ENCODE peak calls at places on chromosomes 12 and 14, in nine cellular contexts. One of them, this sample, is unnamed.

GRCh38 chr14:72610096-72610830 is 283.6 kb downstream of the DPF3 start:
- DNase-seq in psoas muscle: no peak
- DNase-seq in heart left ventricle: no peak
- DNase-seq in Peyer's patch: no peak
- DNase-seq in IMR-90: no peak
- DNase-seq in lung: no peak
- DNase-seq in left lung: no peak
- DNase-seq in neural progenitor cell: no peak
- DNase-seq in A549: no peak
- DNase-seq in this sample: no peak

GRCh38 chr12:46546634-46547273 is 174.2 kb upstream of the SLC38A2 start:
- DNase-seq in A549: no peak
- DNase-seq in lung: no peak
- DNase-seq in Peyer's patch: no peak
- DNase-seq in neural progenitor cell: no peak
- DNase-seq in left lung: no peak
- DNase-seq in IMR-90: peak
- DNase-seq in heart left ventricle: no peak
- DNase-seq in psoas muscle: no peak
- DNase-seq in this sample: no peak

GRCh38 chr12:95143784-95144205 is 70.4 kb upstream of the NR2C1 start:
- DNase-seq in neural progenitor cell: no peak
- DNase-seq in heart left ventricle: no peak
- DNase-seq in IMR-90: peak
- DNase-seq in A549: no peak
- DNase-seq in lung: no peak
- DNase-seq in psoas muscle: no peak
- DNase-seq in Peyer's patch: no peak
- DNase-seq in left lung: no peak
- DNase-seq in this sample: no peak

GRCh38 chr12:3363608-3364007 is 127.4 kb upstream of the PRMT8 start:
- DNase-seq in neural progenitor cell: no peak
- DNase-seq in Peyer's patch: no peak
- DNase-seq in heart left ventricle: peak
- DNase-seq in IMR-90: no peak
- DNase-seq in lung: no peak
- DNase-seq in psoas muscle: no peak
- DNase-seq in left lung: no peak
- DNase-seq in A549: no peak
- DNase-seq in this sample: no peak

GRCh38 chr14:68160779-68161546 is 341.4 kb downstream of the RAD51B start:
- DNase-seq in IMR-90: no peak
- DNase-seq in neural progenitor cell: no peak
- DNase-seq in heart left ventricle: no peak
- DNase-seq in left lung: no peak
- DNase-seq in psoas muscle: no peak
- DNase-seq in lung: no peak
- DNase-seq in A549: no peak
- DNase-seq in Peyer's patch: no peak
- DNase-seq in this sample: no peak

GRCh38 chr14:105947599-105947998 is 421.2 kb downstream of the TMEM121 start:
- DNase-seq in Peyer's patch: no peak
- DNase-seq in IMR-90: no peak
- DNase-seq in left lung: no peak
- DNase-seq in neural progenitor cell: no peak
- DNase-seq in A549: no peak
- DNase-seq in heart left ventricle: no peak
- DNase-seq in lung: peak
- DNase-seq in psoas muscle: no peak
- DNase-seq in this sample: no peak

GRCh38 chr14:52663850-52664249 is 31.5 kb downstream of the ERO1A start:
- DNase-seq in IMR-90: no peak
- DNase-seq in A549: no peak
- DNase-seq in neural progenitor cell: peak
- DNase-seq in Peyer's patch: no peak
- DNase-seq in left lung: no peak
- DNase-seq in psoas muscle: no peak
- DNase-seq in heart left ventricle: no peak
- DNase-seq in lung: no peak
- DNase-seq in this sample: no peak

GRCh38 chr12:13085968-13086686 is 17.3 kb downstream of the GSG1 start:
- DNase-seq in neural progenitor cell: no peak
- DNase-seq in IMR-90: no peak
- DNase-seq in left lung: no peak
- DNase-seq in Peyer's patch: no peak
- DNase-seq in psoas muscle: no peak
- DNase-seq in heart left ventricle: no peak
- DNase-seq in A549: no peak
- DNase-seq in lung: no peak
- DNase-seq in this sample: no peak

GRCh38 chr12:24557738-24558137 is 391.2 kb downstream of the BCAT1 start:
- DNase-seq in lung: no peak
- DNase-seq in IMR-90: no peak
- DNase-seq in psoas muscle: no peak
- DNase-seq in left lung: no peak
- DNase-seq in A549: no peak
- DNase-seq in neural progenitor cell: no peak
- DNase-seq in heart left ventricle: no peak
- DNase-seq in Peyer's patch: no peak
- DNase-seq in this sample: no peak

GRCh38 chr12:73221836-73222235 is 949.7 kb downstream of the TRHDE start:
- DNase-seq in lung: no peak
- DNase-seq in A549: no peak
- DNase-seq in left lung: no peak
- DNase-seq in heart left ventricle: no peak
- DNase-seq in IMR-90: no peak
- DNase-seq in psoas muscle: no peak
- DNase-seq in Peyer's patch: no peak
- DNase-seq in neural progenitor cell: no peak
- DNase-seq in this sample: no peak

GRCh38 chr12:112447106-112447505 is 28.4 kb downstream of the PTPN11 start:
- DNase-seq in A549: no peak
- DNase-seq in psoas muscle: no peak
- DNase-seq in heart left ventricle: no peak
- DNase-seq in Peyer's patch: no peak
- DNase-seq in IMR-90: no peak
- DNase-seq in neural progenitor cell: no peak
- DNase-seq in left lung: no peak
- DNase-seq in lung: no peak
- DNase-seq in this sample: no peak

GRCh38 chr12:3973269-3973884 is 100.2 kb upstream of the PARP11 start:
- DNase-seq in IMR-90: no peak
- DNase-seq in psoas muscle: no peak
- DNase-seq in left lung: no peak
- DNase-seq in lung: no peak
- DNase-seq in neural progenitor cell: no peak
- DNase-seq in heart left ventricle: no peak
- DNase-seq in Peyer's patch: no peak
- DNase-seq in A549: no peak
- DNase-seq in this sample: no peak

GRCh38 chr12:6430124-6430989 is 14.4 kb upstream of the CD27 start:
- DNase-seq in heart left ventricle: peak
- DNase-seq in lung: peak
- DNase-seq in Peyer's patch: peak
- DNase-seq in psoas muscle: peak
- DNase-seq in A549: peak
- DNase-seq in left lung: peak
- DNase-seq in neural progenitor cell: no peak
- DNase-seq in IMR-90: peak
- DNase-seq in this sample: no peak

GRCh38 chr12:62910549-62911169 is 24.3 kb downstream of the PPM1H start:
- DNase-seq in A549: no peak
- DNase-seq in psoas muscle: no peak
- DNase-seq in Peyer's patch: no peak
- DNase-seq in left lung: no peak
- DNase-seq in lung: no peak
- DNase-seq in neural progenitor cell: no peak
- DNase-seq in IMR-90: no peak
- DNase-seq in heart left ventricle: no peak
- DNase-seq in this sample: no peak

GRCh38 chr12:65622056-65622455 is 202.2 kb upstream of the HMGA2 start:
- DNase-seq in lung: no peak
- DNase-seq in Peyer's patch: no peak
- DNase-seq in IMR-90: no peak
- DNase-seq in neural progenitor cell: no peak
- DNase-seq in heart left ventricle: no peak
- DNase-seq in left lung: no peak
- DNase-seq in A549: no peak
- DNase-seq in psoas muscle: no peak
- DNase-seq in this sample: no peak

GRCh38 chr12:113747048-113747447 is 219.1 kb downstream of the RBM19 start:
- DNase-seq in psoas muscle: no peak
- DNase-seq in heart left ventricle: no peak
- DNase-seq in A549: no peak
- DNase-seq in neural progenitor cell: no peak
- DNase-seq in left lung: no peak
- DNase-seq in Peyer's patch: no peak
- DNase-seq in lung: no peak
- DNase-seq in IMR-90: no peak
- DNase-seq in this sample: no peak

GRCh38 chr14:36317650-36318049 is 2.8 kb downstream of the MBIP start:
- DNase-seq in lung: no peak
- DNase-seq in neural progenitor cell: no peak
- DNase-seq in psoas muscle: no peak
- DNase-seq in heart left ventricle: no peak
- DNase-seq in left lung: no peak
- DNase-seq in Peyer's patch: no peak
- DNase-seq in IMR-90: peak
- DNase-seq in A549: peak
- DNase-seq in this sample: no peak

GRCh38 chr14:71659165-71659564 is 273.1 kb upstream of the RGS6 start:
- DNase-seq in neural progenitor cell: no peak
- DNase-seq in psoas muscle: no peak
- DNase-seq in heart left ventricle: no peak
- DNase-seq in IMR-90: peak
- DNase-seq in left lung: no peak
- DNase-seq in Peyer's patch: no peak
- DNase-seq in A549: no peak
- DNase-seq in lung: no peak
- DNase-seq in this sample: no peak

GRCh38 chr14:77219591-77219990 is 38.0 kb downstream of the TMEM63C start:
- DNase-seq in A549: no peak
- DNase-seq in left lung: no peak
- DNase-seq in IMR-90: no peak
- DNase-seq in psoas muscle: no peak
- DNase-seq in Peyer's patch: no peak
- DNase-seq in lung: no peak
- DNase-seq in neural progenitor cell: no peak
- DNase-seq in heart left ventricle: peak
- DNase-seq in this sample: no peak

GRCh38 chr12:56713345-56713744 is 11.8 kb downstream of the NACA start:
- DNase-seq in heart left ventricle: no peak
- DNase-seq in IMR-90: no peak
- DNase-seq in Peyer's patch: no peak
- DNase-seq in left lung: no peak
- DNase-seq in neural progenitor cell: no peak
- DNase-seq in psoas muscle: no peak
- DNase-seq in A549: no peak
- DNase-seq in lung: no peak
- DNase-seq in this sample: no peak

GRCh38 chr12:108373111-108373510 is 34.0 kb upstream of the CMKLR1 start:
- DNase-seq in psoas muscle: no peak
- DNase-seq in IMR-90: no peak
- DNase-seq in lung: no peak
- DNase-seq in left lung: no peak
- DNase-seq in heart left ventricle: no peak
- DNase-seq in A549: no peak
- DNase-seq in neural progenitor cell: peak
- DNase-seq in Peyer's patch: no peak
- DNase-seq in this sample: no peak
- TF ChIP-seq CTCF in psoas muscle: no peak
- TF ChIP-seq CTCF in IMR-90: no peak
- TF ChIP-seq CTCF in lung: no peak
- TF ChIP-seq CTCF in left lung: no peak
- TF ChIP-seq CTCF in heart left ventricle: peak
- TF ChIP-seq CTCF in A549: no peak
- TF ChIP-seq CTCF in neural progenitor cell: peak
- TF ChIP-seq CTCF in Peyer's patch: no peak
- TF ChIP-seq CTCF in this sample: no peak

GRCh38 chr14:101835166-101835557 is 73.7 kb downstream of the PPP2R5C start:
- DNase-seq in psoas muscle: no peak
- DNase-seq in heart left ventricle: no peak
- DNase-seq in Peyer's patch: no peak
- DNase-seq in A549: no peak
- DNase-seq in IMR-90: peak
- DNase-seq in lung: no peak
- DNase-seq in left lung: no peak
- DNase-seq in neural progenitor cell: no peak
- DNase-seq in this sample: no peak
- H3K27ac ChIP-seq in psoas muscle: peak
- H3K27ac ChIP-seq in heart left ventricle: peak
- H3K27ac ChIP-seq in Peyer's patch: peak
- H3K27ac ChIP-seq in A549: no peak
- H3K27ac ChIP-seq in IMR-90: no peak
- H3K27ac ChIP-seq in lung: peak
- H3K27ac ChIP-seq in left lung: no peak
- H3K27ac ChIP-seq in neural progenitor cell: no peak
- H3K27ac ChIP-seq in this sample: peak

GRCh38 chr12:57852620-57853509 is 6.3 kb upstream of the CTDSP2 start:
- DNase-seq in neural progenitor cell: peak
- DNase-seq in IMR-90: no peak
- DNase-seq in left lung: peak
- DNase-seq in Peyer's patch: no peak
- DNase-seq in A549: no peak
- DNase-seq in psoas muscle: peak
- DNase-seq in heart left ventricle: peak
- DNase-seq in lung: peak
- DNase-seq in this sample: no peak
- TF ChIP-seq CTCF in neural progenitor cell: peak
- TF ChIP-seq CTCF in IMR-90: no peak
- TF ChIP-seq CTCF in left lung: no peak
- TF ChIP-seq CTCF in Peyer's patch: no peak
- TF ChIP-seq CTCF in A549: no peak
- TF ChIP-seq CTCF in psoas muscle: peak
- TF ChIP-seq CTCF in heart left ventricle: peak
- TF ChIP-seq CTCF in lung: no peak
- TF ChIP-seq CTCF in this sample: no peak

DNA sequence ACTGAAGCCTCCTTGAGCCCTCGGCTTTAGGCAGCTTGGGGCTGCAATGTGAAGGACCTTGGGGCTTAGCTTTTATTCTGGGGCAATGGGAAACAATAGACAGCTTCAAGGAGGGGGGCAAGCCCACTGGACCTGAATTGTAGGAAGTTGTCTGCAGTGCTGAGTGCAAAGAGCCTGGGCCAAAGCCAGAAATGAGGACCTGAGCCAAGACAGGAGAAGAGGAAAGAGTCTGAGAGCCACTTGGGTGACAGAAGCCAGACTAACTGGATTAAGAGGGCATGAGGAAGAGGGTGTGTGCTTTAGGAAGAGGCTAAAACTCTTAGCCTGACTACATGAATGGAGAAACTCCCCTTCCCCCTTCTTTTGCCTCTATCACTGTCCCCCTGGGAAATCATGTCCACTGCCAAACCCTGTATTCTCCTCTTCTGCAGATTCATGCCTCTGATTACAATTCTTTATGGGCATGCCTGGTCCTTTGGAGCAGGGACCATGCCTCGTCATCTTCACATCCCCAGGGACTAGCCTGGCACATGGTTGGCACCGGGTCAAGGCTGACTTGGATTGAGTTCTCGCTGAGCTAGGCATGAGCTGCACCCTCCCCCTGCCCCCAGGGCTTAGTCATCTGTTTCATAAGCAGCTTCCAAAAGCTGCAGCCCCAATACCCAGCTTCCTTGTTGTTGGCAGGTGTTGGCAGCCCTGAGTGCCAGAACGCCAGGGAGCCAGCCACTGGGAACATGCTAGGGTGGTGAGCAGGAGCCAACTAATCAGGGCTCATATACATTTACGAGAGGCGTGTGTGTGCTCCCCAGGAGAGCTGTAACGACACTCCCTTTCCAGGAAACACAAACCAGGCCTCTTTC is 27.8 kb upstream of the JDP2 start:
- DNase-seq in psoas muscle: peak
- DNase-seq in IMR-90: no peak
- DNase-seq in neural progenitor cell: no peak
- DNase-seq in Peyer's patch: peak
- DNase-seq in left lung: peak
- DNase-seq in A549: peak
- DNase-seq in heart left ventricle: peak
- DNase-seq in lung: peak
- DNase-seq in this sample: no peak
- H3K27ac ChIP-seq in psoas muscle: peak
- H3K27ac ChIP-seq in IMR-90: no peak
- H3K27ac ChIP-seq in neural progenitor cell: no peak
- H3K27ac ChIP-seq in Peyer's patch: peak
- H3K27ac ChIP-seq in left lung: peak
- H3K27ac ChIP-seq in A549: peak
- H3K27ac ChIP-seq in heart left ventricle: peak
- H3K27ac ChIP-seq in lung: peak
- H3K27ac ChIP-seq in this sample: no peak

This sample was measured in CD4-positive, alpha-beta T cell.